ENCODE peak calls at places on chromosome 13, in seven cellular contexts. W is RWPE1, M is neural progenitor cell, F is heart right ventricle, H is cardiac muscle cell, X is breast epithelium, L is right lobe of liver. I is an unnamed sample.

GRCh38 chr13:23750383-23751121 is 138.6 kb downstream of the MIPEP start:
- DNase-seq in W (no peak), M (no peak), F (no peak), H (no peak), X (no peak), L (no peak), I (no peak)

GRCh38 chr13:89694471-89694870 is 1653.0 kb upstream of the MIR17HG start:
- DNase-seq in W (no peak), M (no peak), F (no peak), H (no peak), X (no peak), L (no peak), I (no peak)

GRCh38 chr13:36082396-36082795 is 48.8 kb downstream of the DCLK1 start:
- DNase-seq in W (no peak), M (no peak), F (no peak), H (no peak), X (no peak), L (no peak), I (no peak)

GRCh38 chr13:77533875-77534788 is 1.4 kb upstream of the SCEL start:
- DNase-seq in W (no peak), M (no peak), F (no peak), H (peak; percentile 5), X (no peak), L (no peak), I (no peak)

GRCh38 chr13:98942997-98943396 is 34.9 kb downstream of the DOCK9 start:
- DNase-seq in W (no peak), M (no peak), F (no peak), H (no peak), X (no peak), L (no peak), I (no peak)

GRCh38 chr13:28357846-28358496 is 137.0 kb downstream of the FLT1 start:
- DNase-seq in W (no peak), M (no peak), F (no peak), H (no peak), X (no peak), L (no peak), I (no peak)

GRCh38 chr13:97339019-97339988 is 94.7 kb upstream of the RAP2A start:
- DNase-seq in W (no peak), M (no peak), F (peak; percentile 66), H (peak; percentile 95), X (no peak), L (no peak), I (no peak)

GRCh38 chr13:77729502-77730221 is 32.2 kb downstream of the SLAIN1 start:
- DNase-seq in W (no peak), M (no peak), F (no peak), H (no peak), X (no peak), L (no peak), I (no peak)

GRCh38 chr13:79392882-79393563 is 13.0 kb downstream of the RBM26 start:
- DNase-seq in W (peak; percentile 7), M (no peak), F (no peak), H (peak; percentile 50), X (no peak), L (no peak), I (no peak)

GRCh38 chr13:112750570-112750969 is 60.7 kb downstream of the ATP11A start:
- DNase-seq in W (no peak), M (no peak), F (no peak), H (no peak), X (no peak), L (no peak), I (no peak)

GRCh38 chr13:77565635-77566034 is 30.1 kb downstream of the SCEL start:
- DNase-seq in W (peak; percentile 43), M (peak; percentile 39), F (no peak), H (peak; percentile 58), X (no peak), L (no peak), I (no peak)

GRCh38 chr13:112868308-112868707 is 100.7 kb upstream of the MCF2L start:
- DNase-seq in W (no peak), M (no peak), F (no peak), H (no peak), X (no peak), L (no peak), I (no peak)

GRCh38 chr13:30739646-30740642 is 4.6 kb downstream of the ALOX5AP start:
- DNase-seq in W (peak; percentile 81), M (peak; percentile 35), F (no peak), H (peak; percentile 89), X (no peak), L (no peak), I (no peak)

GRCh38 chr13:40334616-40335015 is 331.8 kb downstream of the FOXO1 start:
- DNase-seq in W (no peak), M (no peak), F (no peak), H (no peak), X (no peak), L (no peak), I (no peak)

GRCh38 chr13:62357887-62358645 is 942.4 kb upstream of the PCDH20 start:
- DNase-seq in W (peak; percentile 19), M (peak; percentile 88), F (no peak), H (peak; percentile 56), X (no peak), L (no peak), I (no peak)

GRCh38 chr13:73708393-73708985 is 425.7 kb downstream of the KLF12 start:
- DNase-seq in W (peak; percentile 64), M (peak; percentile 76), F (peak; percentile 38), H (peak; percentile 84), X (no peak), L (no peak), I (peak; percentile 44)

GRCh38 chr13:27321619-27322385 is 51.2 kb downstream of the RASL11A start:
- DNase-seq in W (no peak), M (no peak), F (no peak), H (no peak), X (no peak), L (no peak), I (no peak)

DNA sequence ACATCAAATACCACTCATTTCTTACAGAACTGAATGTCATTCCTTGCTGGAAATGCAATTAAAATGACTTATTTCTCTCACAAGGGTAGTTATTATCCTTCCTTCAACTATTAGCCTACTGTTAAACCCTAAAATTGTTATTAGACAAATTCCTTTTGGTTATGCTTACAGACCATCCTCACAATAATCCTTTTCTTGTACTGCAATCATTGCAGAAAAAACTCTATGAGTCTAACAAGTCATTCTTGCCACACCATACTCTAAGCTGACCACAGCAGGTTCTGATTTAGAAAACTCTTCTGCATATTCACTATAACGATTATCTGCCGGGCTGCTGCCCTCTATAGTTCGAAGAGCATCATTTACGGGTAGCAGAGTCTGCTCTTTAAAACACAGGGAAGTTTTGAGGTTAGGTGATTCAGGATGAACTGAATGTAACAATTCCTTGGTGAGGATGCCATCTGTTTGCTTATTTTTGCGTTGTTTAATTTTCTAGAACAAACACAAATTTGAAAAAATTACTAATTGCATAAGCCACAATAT is 38.2 kb downstream of the MTMR6 start:
- DNase-seq in W (no peak), M (peak; percentile 53), F (no peak), H (peak; percentile 47), X (no peak), L (no peak), I (no peak)
- TF ChIP-seq CTCF in W (peak; percentile 17), M (peak; percentile 62), F (peak; percentile 16), H (peak; percentile 44), X (peak; percentile 16), L (peak; percentile 30), I (no peak)

GRCh38 chr13:59318320-59318930 is 845.3 kb downstream of the DIAPH3 start:
- DNase-seq in W (peak; percentile 8), M (peak; percentile 91), F (peak; percentile 83), H (peak; percentile 77), X (peak; percentile 63), L (peak; percentile 73), I (no peak)

GRCh38 chr13:59320021-59320420 is 843.7 kb downstream of the DIAPH3 start:
- DNase-seq in W (no peak), M (no peak), F (no peak), H (no peak), X (no peak), L (no peak), I (no peak)

DNA sequence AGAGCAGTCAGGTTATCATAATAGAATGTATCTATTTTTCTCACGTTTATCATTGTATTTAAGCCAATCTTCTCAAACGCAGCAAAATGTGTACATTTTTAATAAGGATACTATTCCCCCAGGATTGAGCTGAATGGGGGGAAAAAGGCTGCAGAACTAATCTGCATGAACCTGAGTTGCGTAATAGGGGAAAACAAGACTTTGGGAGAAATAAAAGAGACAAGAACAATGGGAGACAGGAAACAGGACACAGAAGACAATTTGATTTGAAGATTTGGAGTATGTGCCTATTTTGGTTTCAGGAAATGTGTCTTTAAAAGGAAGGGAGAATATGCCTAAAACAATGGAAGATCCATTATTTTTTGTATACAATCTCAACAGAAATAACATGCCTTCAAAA is 844.5 kb downstream of the DIAPH3 start:
- DNase-seq in W (no peak), M (no peak), F (no peak), H (peak; percentile 17), X (no peak), L (no peak), I (no peak)
- H3K27ac ChIP-seq in W (no peak overlapping the region), M (no peak overlapping the region), F (peak overlapping the region; percentile 63), H (no peak overlapping the region), X (no peak overlapping the region), L (no peak overlapping the region), I (no peak overlapping the region)

DNA sequence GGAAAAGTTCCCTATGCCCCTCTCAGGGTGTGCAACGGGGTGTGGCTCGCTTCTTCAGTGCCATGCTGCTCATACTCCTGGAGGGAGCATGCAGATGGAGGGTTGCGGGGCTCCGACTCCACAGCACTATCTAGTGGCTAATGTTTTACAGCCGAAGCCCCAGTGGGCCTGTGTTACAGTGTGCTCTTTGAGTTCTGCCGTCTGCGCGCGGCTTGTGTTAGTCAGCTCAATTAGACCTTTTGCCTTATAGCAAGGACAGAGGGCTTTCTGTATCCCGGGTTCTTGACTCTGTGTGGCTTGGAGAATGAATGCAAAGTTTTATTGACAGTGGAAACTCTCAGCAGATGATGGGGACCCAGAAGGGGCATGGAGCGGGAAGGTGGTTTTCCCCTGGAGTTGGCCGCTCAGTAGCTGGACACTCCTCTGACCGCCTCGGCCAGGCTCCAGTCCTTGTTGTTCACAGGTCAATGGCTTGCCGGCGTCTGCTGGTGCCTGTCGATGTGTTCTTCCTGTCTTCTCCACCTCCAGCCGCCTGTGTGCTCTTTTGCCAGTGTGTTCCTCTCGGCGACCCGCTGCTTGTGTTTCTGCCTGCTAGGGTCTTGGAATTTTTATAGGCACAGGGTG is 383.4 kb downstream of the LMO7 start:
- DNase-seq in W (no peak), M (peak; percentile 79), F (peak; percentile 4), H (no peak), X (no peak), L (peak; percentile 31), I (peak; percentile 4)
- TF ChIP-seq CTCF in W (no peak), M (peak; percentile 68), F (peak; percentile 30), H (no peak), X (no peak), L (peak; percentile 51), I (no peak)

DNA sequence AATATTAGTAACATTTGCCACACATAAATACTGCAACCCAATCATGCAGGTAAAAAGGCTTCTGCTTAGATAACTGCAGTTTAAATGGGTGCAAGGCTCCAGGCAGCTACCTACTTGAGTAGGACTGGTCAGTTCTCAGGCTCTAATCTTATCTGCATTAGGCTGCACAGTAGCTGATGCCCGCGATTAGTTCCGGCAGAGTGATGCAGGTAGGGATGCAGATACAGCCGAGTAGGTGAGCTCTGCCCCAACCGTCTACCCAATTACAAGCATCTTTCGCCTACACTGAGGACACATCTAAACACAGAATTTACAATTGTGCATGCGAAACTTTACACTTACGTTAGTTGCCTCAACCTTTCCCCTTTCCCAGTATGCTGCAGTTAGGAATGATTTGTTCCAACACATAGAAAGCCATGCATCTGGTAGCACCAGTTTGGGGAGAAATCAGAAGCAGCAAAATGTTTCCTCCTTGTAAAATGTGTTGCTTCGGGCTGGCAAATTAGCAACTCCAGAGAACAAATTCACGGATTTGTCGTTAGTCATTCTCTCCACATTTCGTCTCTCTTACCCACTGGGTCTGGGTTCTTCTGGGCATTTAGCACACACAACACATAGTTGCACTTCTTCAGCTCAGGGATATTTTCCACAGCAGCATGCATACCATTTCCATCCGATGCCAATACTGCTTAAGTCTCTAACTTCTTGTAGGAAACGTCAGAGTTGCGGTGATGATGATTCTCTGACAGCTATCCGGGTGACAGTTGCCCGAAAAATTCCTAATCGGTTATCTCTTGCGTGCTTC is 496 bp downstream of the PCDH9 start:
- DNase-seq in W (no peak), M (peak; percentile 38), F (no peak), H (peak; percentile 6), X (no peak), L (no peak), I (no peak)
- H3K27ac ChIP-seq in W (peak overlapping the region; percentile 93), M (no peak overlapping the region), F (peak overlapping the region; percentile 93), H (no peak overlapping the region), X (peak overlapping the region; percentile 26), L (no peak overlapping the region), I (peak overlapping the region; percentile 85)